ENCODE peak calls at places on chromosome 13, in nine cellular contexts. C is K562, W is A549, H is tibial nerve, I is transverse colon, X is upper lobe of left lung, R is suprapubic skin, F is ovary, S is SK-N-SH. Z is an unnamed sample.

GRCh38 chr13:113273856-113274590 is 23.0 kb upstream of the LAMP1 start:
- DNase-seq in C (peak), W (no peak), H (no peak), I (no peak), X (peak), R (peak), F (no peak), S (no peak), Z (no peak)

GRCh38 chr13:65856464-65856863 is 1373.7 kb downstream of the PCDH9 start:
- DNase-seq in C (no peak), W (no peak), H (no peak), I (no peak), X (no peak), R (no peak), F (no peak), S (no peak), Z (no peak)

GRCh38 chr13:50700664-50701266 is 142.7 kb downstream of the DLEU7 start:
- DNase-seq in C (no peak), W (no peak), H (no peak), I (no peak), X (no peak), R (no peak), F (no peak), S (no peak), Z (no peak)

GRCh38 chr13:97977376-97977705 is 23.9 kb downstream of the IPO5 start:
- DNase-seq in C (peak), W (no peak), H (no peak), I (no peak), X (no peak), R (no peak), F (no peak), S (no peak), Z (no peak)

GRCh38 chr13:109584844-109585361 is 201.5 kb downstream of the IRS2 start:
- DNase-seq in C (no peak), W (no peak), H (no peak), I (no peak), X (no peak), R (no peak), F (no peak), S (no peak), Z (no peak)

GRCh38 chr13:50668044-50668443 is 175.4 kb downstream of the DLEU7 start:
- DNase-seq in C (no peak), W (no peak), H (no peak), I (no peak), X (peak), R (no peak), F (no peak), S (no peak), Z (no peak)

GRCh38 chr13:77828815-77829214 is 89.8 kb downstream of the EDNRB start:
- DNase-seq in C (no peak), W (no peak), H (no peak), I (no peak), X (no peak), R (no peak), F (no peak), S (no peak), Z (no peak)

GRCh38 chr13:51801631-51802099 is 2.3 kb downstream of the DHRS12 start:
- DNase-seq in C (no peak), W (peak), H (peak), I (peak), X (peak), R (peak), F (peak), S (peak), Z (peak)

GRCh38 chr13:102724923-102725322 is 30.1 kb upstream of the METTL21C start:
- DNase-seq in C (peak), W (peak), H (no peak), I (no peak), X (no peak), R (no peak), F (no peak), S (peak), Z (no peak)

GRCh38 chr13:66219493-66219892 is 1010.6 kb downstream of the PCDH9 start:
- DNase-seq in C (no peak), W (no peak), H (no peak), I (no peak), X (no peak), R (no peak), F (no peak), S (no peak), Z (no peak)

GRCh38 chr13:98141509-98141908 is 1.4 kb upstream of the FARP1 start:
- DNase-seq in C (no peak), W (no peak), H (no peak), I (no peak), X (no peak), R (no peak), F (no peak), S (no peak), Z (no peak)

DNA sequence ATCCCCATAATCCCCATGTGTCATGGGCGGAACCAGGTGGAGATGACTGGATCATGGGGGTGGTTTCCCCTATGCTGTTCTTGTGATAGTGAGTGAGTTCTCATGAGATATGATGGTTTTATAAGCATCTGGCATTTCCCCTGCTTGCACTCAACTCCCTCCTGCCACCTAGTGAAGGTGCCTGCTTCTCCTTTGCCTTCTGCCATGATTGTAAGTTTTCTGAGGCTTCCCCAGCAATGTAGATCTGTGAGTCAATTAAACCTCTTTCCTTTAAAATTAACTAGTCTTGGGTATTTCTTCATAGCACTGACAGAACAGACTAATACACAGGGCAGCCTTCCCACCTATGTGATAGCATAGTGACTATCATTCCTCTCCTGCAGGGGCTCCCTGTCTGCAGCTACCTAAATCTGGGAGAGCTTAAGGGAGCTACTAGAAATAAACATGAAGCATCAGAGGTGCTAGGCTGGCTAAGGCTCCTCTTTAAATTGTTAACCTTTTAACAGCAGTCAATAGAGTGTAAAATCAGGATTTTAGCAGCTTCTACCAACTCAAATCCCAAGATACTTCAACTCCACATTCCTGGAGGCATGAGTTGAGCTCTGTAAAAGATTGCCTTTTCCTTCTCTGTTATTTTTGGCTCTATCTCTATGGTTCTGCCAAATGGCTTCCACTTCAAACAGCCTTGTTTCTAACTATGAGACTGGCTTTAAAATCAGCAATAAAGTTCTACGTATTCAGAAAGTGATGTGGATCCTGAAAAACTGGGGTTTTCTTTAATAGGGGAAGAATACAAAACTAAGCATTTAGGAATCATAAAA is 112.3 kb downstream of the VWA8 start:
- DNase-seq in C (no peak), W (no peak), H (no peak), I (no peak), X (no peak), R (no peak), F (no peak), S (no peak), Z (no peak)
- TF ChIP-seq EP300 in C (no peak), W (no peak), H (no peak), I (no peak), X (no peak), R (no peak), F (no peak), S (no peak), Z (no peak)

DNA sequence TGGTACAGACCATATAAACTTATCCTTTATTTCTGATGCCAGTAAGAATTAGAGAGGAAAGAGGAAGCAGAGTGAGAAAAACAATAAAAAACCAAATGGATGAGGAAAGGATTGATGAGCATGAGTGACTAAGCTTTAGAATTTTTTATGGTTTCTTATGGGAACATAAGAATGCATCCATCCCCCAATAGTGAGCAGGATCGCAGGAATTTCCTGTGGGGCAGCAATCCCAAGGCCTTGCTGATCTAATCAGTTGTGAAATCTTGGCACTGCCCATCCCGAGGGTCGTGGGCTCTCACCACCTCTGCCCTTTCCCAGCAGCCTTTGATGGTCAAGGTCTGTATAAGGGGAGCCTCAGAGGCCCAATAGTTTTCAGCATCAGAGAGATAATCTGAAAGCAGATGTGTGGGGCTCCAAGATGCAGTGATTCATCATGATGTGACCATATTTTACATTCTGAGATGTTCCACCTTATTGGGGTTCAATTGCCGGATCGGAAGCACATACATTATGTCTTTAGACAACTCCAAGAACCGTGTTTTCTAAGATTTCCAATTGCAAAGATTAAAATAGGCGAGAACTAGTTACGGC is 222.1 kb downstream of the DNAJC15 start:
- DNase-seq in C (no peak), W (no peak), H (no peak), I (no peak), X (no peak), R (no peak), F (no peak), S (no peak), Z (no peak)
- TF ChIP-seq EP300 in C (no peak), W (no peak), H (no peak), I (no peak), X (no peak), R (no peak), F (no peak), S (peak), Z (no peak)

DNA sequence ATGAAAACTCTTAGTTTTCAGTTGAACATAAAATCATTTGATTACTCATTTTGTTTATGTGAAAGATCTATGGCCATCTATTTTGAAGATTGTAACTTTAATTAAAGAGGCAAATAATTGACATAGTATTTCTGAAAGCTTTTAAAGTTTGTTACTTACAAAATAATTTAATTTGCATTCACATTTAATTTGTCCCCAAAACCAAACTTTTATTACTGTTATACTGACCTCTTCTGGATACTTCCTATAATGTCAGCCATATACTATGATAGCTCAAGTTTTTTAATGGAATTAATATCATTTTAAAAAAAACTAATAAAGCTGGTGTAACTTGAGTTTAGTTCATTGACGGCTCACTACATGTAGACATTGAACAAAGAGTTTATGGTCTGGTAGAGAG is 4.9 kb upstream of the SGCG start:
- DNase-seq in C (no peak), W (no peak), H (no peak), I (no peak), X (no peak), R (no peak), F (no peak), S (no peak), Z (no peak)
- TF ChIP-seq EP300 in C (no peak), W (no peak), H (no peak), I (no peak), X (no peak), R (no peak), F (no peak), S (no peak), Z (no peak)

GRCh38 chr13:21238267-21238666 is 61.8 kb downstream of the MRPL57 start:
- DNase-seq in C (no peak), W (no peak), H (no peak), I (no peak), X (no peak), R (no peak), F (no peak), S (no peak), Z (no peak)

GRCh38 chr13:21242236-21242635 is 65.8 kb downstream of the MRPL57 start:
- DNase-seq in C (no peak), W (no peak), H (no peak), I (no peak), X (no peak), R (no peak), F (no peak), S (peak), Z (no peak)

GRCh38 chr13:21243045-21243842 is 66.8 kb downstream of the MRPL57 start:
- DNase-seq in C (peak), W (no peak), H (no peak), I (no peak), X (no peak), R (no peak), F (no peak), S (no peak), Z (no peak)

GRCh38 chr13:21243843-21244184 is 67.4 kb downstream of the MRPL57 start:
- DNase-seq in C (no peak), W (no peak), H (no peak), I (no peak), X (no peak), R (no peak), F (no peak), S (no peak), Z (no peak)

DNA sequence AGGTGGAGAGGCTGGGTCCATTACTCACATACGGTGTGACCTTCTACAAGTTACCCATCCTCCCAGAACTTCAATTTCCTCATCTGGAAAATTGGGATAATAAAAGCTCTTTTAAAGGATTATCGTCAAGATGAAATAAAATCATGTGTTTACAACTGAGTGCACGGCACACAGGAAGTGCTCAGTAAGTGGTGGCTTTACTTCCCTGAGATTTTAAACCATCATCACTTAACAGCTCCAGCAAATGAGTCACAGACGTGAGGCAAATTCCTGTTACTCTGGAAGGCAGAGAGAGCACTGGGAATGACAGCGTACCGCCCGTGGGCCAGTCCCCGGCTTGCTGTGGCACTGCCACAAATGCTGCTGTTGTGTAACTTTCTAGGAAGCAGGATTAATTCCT is 64.1 kb downstream of the MRPL57 start:
- DNase-seq in C (no peak), W (no peak), H (no peak), I (no peak), X (no peak), R (no peak), F (no peak), S (no peak), Z (no peak)
- TF ChIP-seq EP300 in C (no peak), W (no peak), H (no peak), I (no peak), X (no peak), R (no peak), F (no peak), S (no peak), Z (no peak)

GRCh38 chr13:84255226-84255625 is 373.0 kb upstream of the SLITRK1 start:
- DNase-seq in C (no peak), W (no peak), H (no peak), I (no peak), X (no peak), R (no peak), F (no peak), S (no peak), Z (no peak)
- TF ChIP-seq EP300 in C (no peak), W (no peak), H (no peak), I (no peak), X (no peak), R (no peak), F (no peak), S (no peak), Z (no peak)

GRCh38 chr13:44048326-44048725 is 168.6 kb downstream of the LACC1 start:
- DNase-seq in C (peak), W (no peak), H (no peak), I (no peak), X (no peak), R (no peak), F (no peak), S (no peak), Z (no peak)

GRCh38 chr13:44049546-44049945 is 169.8 kb downstream of the LACC1 start:
- DNase-seq in C (no peak), W (no peak), H (no peak), I (no peak), X (no peak), R (no peak), F (no peak), S (no peak), Z (no peak)

GRCh38 chr13:44044544-44045178 is 165.0 kb downstream of the LACC1 start:
- DNase-seq in C (no peak), W (no peak), H (no peak), I (no peak), X (no peak), R (no peak), F (no peak), S (no peak), Z (no peak)

GRCh38 chr13:44046428-44046827 is 166.7 kb downstream of the LACC1 start:
- DNase-seq in C (no peak), W (no peak), H (no peak), I (no peak), X (no peak), R (no peak), F (no peak), S (no peak), Z (no peak)

DNA sequence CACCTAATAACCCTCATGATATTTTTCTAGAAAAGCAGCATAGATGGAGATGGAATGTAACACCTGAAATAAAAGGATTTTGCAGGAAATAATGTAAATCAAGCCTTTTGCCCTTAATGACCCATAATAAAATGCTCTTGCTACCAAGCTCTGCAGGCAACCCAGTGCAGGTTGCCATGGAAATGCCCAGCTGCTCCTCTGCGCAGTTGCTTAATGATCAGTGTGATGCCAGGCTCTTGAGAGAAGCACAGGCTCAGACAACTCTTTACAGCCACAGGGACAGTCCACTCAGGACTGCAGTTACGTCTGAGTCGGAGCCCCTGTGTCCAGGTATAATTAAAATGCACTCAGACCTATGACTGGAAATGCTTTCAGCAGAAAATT is 165.5 kb downstream of the LACC1 start:
- DNase-seq in C (no peak), W (no peak), H (no peak), I (no peak), X (no peak), R (no peak), F (no peak), S (peak), Z (no peak)
- TF ChIP-seq EP300 in C (no peak), W (no peak), H (no peak), I (no peak), X (no peak), R (no peak), F (no peak), S (no peak), Z (no peak)

DNA sequence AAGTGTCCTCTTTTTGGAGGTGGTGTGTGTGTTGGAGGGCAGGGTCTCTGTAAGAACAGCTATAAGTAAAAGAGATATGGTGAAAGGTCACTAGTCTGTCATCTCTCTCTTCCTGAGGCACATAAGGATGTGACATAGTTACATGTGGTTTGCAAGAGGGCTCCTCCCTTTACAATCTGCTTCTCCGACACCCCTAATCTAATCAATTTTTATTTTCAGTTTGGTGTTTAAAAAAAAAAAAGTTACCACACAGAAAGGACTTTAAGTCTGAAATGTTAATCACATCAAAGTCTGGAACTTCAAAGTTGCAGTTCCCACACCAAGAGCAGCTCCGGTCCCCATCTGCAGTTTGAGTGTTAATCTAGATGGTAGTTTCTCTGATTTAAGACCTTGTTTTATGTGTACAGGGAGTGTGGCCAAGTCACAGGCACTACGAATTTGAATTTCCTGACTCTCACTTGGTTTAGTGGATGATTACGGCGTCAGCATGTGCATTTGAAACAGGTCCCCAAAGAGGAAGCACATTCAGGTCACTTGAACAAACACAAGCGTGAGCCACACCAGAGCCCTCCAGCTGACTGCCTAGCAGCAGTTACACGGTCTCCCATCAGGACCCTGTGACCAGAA is 53.1 kb downstream of the FOXO1 start:
- DNase-seq in C (no peak), W (no peak), H (no peak), I (peak), X (peak), R (no peak), F (no peak), S (no peak), Z (peak)
- TF ChIP-seq EP300 in C (no peak), W (no peak), H (no peak), I (no peak), X (no peak), R (no peak), F (no peak), S (no peak), Z (no peak)

GRCh38 chr13:46753917-46754316 is 43.0 kb downstream of the ESD start:
- DNase-seq in C (no peak), W (no peak), H (no peak), I (no peak), X (no peak), R (no peak), F (no peak), S (no peak), Z (no peak)

GRCh38 chr13:46753137-46753536 is 43.8 kb downstream of the ESD start:
- DNase-seq in C (no peak), W (no peak), H (no peak), I (no peak), X (no peak), R (no peak), F (no peak), S (no peak), Z (no peak)

GRCh38 chr13:46754812-46755211 is 42.1 kb downstream of the ESD start:
- DNase-seq in C (no peak), W (no peak), H (no peak), I (no peak), X (no peak), R (no peak), F (no peak), S (no peak), Z (no peak)

GRCh38 chr13:46749951-46750350 is 47.0 kb downstream of the ESD start:
- DNase-seq in C (no peak), W (no peak), H (no peak), I (no peak), X (no peak), R (no peak), F (no peak), S (no peak), Z (no peak)

GRCh38 chr13:46751811-46752635 is 44.9 kb downstream of the ESD start:
- DNase-seq in C (no peak), W (no peak), H (no peak), I (no peak), X (peak), R (no peak), F (no peak), S (no peak), Z (no peak)
- TF ChIP-seq EP300 in C (no peak), W (no peak), H (no peak), I (no peak), X (no peak), R (no peak), F (no peak), S (no peak), Z (no peak)

DNA sequence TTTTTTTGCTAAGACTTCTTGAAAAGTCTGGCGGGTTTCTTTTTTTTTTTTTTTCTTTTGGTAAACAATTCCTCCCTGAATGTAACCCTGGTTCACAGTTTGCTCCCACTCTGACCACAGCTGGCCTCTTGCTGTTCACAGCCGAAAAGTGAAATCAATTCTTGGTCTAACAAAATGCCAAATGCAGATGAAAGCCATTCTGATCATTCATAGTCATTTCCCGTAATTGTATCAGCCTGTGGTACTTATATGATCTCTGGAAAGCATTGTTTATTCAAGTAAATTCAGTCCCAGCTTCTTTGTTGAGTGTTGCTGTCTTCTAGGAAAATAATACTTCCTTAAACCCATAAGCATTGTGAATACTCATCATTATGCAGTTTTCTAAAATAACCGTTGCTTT is 87.5 kb downstream of the MAB21L1 start:
- DNase-seq in C (no peak), W (no peak), H (no peak), I (no peak), X (no peak), R (no peak), F (no peak), S (peak), Z (no peak)
- TF ChIP-seq EP300 in C (no peak), W (no peak), H (no peak), I (no peak), X (no peak), R (no peak), F (no peak), S (no peak), Z (no peak)